ENCODE peak calls at places on chromosomes 5 and 9, in ten cellular contexts. One of them, this sample, is unnamed.

GRCh38 chr5:177507596-177508216 is 1.9 kb downstream of the DOK3 start:
- DNase-seq in uterus: no peak
- DNase-seq in breast epithelium: no peak
- DNase-seq in gastrocnemius medialis: no peak
- DNase-seq in IMR-90: no peak
- DNase-seq in stomach: no peak
- DNase-seq in A549: no peak
- DNase-seq in ovary: no peak
- DNase-seq in body of pancreas: no peak
- DNase-seq in suprapubic skin: no peak
- DNase-seq in this sample: no peak

GRCh38 chr9:111483419-111483861 is 743 bp downstream of the ECPAS start:
- DNase-seq in IMR-90: no peak
- DNase-seq in ovary: peak
- DNase-seq in A549: no peak
- DNase-seq in suprapubic skin: no peak
- DNase-seq in gastrocnemius medialis: peak
- DNase-seq in stomach: no peak
- DNase-seq in uterus: no peak
- DNase-seq in breast epithelium: no peak
- DNase-seq in body of pancreas: no peak
- DNase-seq in this sample: no peak

GRCh38 chr9:123358181-123358894 is 2.3 kb downstream of the CRB2 start:
- DNase-seq in breast epithelium: no peak
- DNase-seq in suprapubic skin: no peak
- DNase-seq in stomach: no peak
- DNase-seq in ovary: no peak
- DNase-seq in IMR-90: no peak
- DNase-seq in uterus: no peak
- DNase-seq in gastrocnemius medialis: no peak
- DNase-seq in body of pancreas: no peak
- DNase-seq in A549: no peak
- DNase-seq in this sample: no peak

GRCh38 chr9:21871256-21871975 is 69.0 kb downstream of the MTAP start:
- DNase-seq in stomach: no peak
- DNase-seq in gastrocnemius medialis: no peak
- DNase-seq in A549: no peak
- DNase-seq in uterus: no peak
- DNase-seq in ovary: no peak
- DNase-seq in suprapubic skin: no peak
- DNase-seq in body of pancreas: no peak
- DNase-seq in IMR-90: no peak
- DNase-seq in breast epithelium: no peak
- DNase-seq in this sample: no peak

GRCh38 chr5:176639981-176640380 is 7.3 kb upstream of the TSPAN17 start:
- DNase-seq in body of pancreas: peak
- DNase-seq in stomach: no peak
- DNase-seq in IMR-90: no peak
- DNase-seq in gastrocnemius medialis: peak
- DNase-seq in ovary: no peak
- DNase-seq in suprapubic skin: no peak
- DNase-seq in breast epithelium: no peak
- DNase-seq in uterus: no peak
- DNase-seq in A549: no peak
- DNase-seq in this sample: no peak

GRCh38 chr5:148820778-148821395 is 5.5 kb upstream of the ADRB2 start:
- DNase-seq in body of pancreas: peak
- DNase-seq in breast epithelium: no peak
- DNase-seq in suprapubic skin: no peak
- DNase-seq in ovary: no peak
- DNase-seq in stomach: no peak
- DNase-seq in A549: peak
- DNase-seq in gastrocnemius medialis: no peak
- DNase-seq in uterus: no peak
- DNase-seq in IMR-90: peak
- DNase-seq in this sample: no peak

GRCh38 chr9:99126312-99126711 is 21.4 kb downstream of the TGFBR1 start:
- DNase-seq in gastrocnemius medialis: no peak
- DNase-seq in A549: no peak
- DNase-seq in ovary: no peak
- DNase-seq in uterus: no peak
- DNase-seq in breast epithelium: no peak
- DNase-seq in IMR-90: peak
- DNase-seq in suprapubic skin: no peak
- DNase-seq in body of pancreas: no peak
- DNase-seq in stomach: no peak
- DNase-seq in this sample: no peak

GRCh38 chr5:96785719-96786118 is 22.0 kb downstream of the ERAP1 start:
- DNase-seq in A549: no peak
- DNase-seq in gastrocnemius medialis: no peak
- DNase-seq in suprapubic skin: no peak
- DNase-seq in body of pancreas: no peak
- DNase-seq in IMR-90: no peak
- DNase-seq in breast epithelium: no peak
- DNase-seq in ovary: no peak
- DNase-seq in uterus: no peak
- DNase-seq in stomach: no peak
- DNase-seq in this sample: no peak

GRCh38 chr9:133584559-133585476 is 24.4 kb downstream of the FAM163B start:
- DNase-seq in body of pancreas: no peak
- DNase-seq in breast epithelium: no peak
- DNase-seq in gastrocnemius medialis: no peak
- DNase-seq in uterus: no peak
- DNase-seq in IMR-90: no peak
- DNase-seq in A549: no peak
- DNase-seq in stomach: no peak
- DNase-seq in ovary: no peak
- DNase-seq in suprapubic skin: no peak
- DNase-seq in this sample: no peak

GRCh38 chr9:134769084-134769455 is 111.5 kb upstream of the FCN2 start:
- DNase-seq in uterus: no peak
- DNase-seq in IMR-90: no peak
- DNase-seq in body of pancreas: no peak
- DNase-seq in A549: no peak
- DNase-seq in ovary: no peak
- DNase-seq in breast epithelium: no peak
- DNase-seq in stomach: no peak
- DNase-seq in suprapubic skin: no peak
- DNase-seq in gastrocnemius medialis: no peak
- DNase-seq in this sample: no peak

GRCh38 chr9:134768332-134769083 is 112.1 kb upstream of the FCN2 start:
- DNase-seq in A549: no peak
- DNase-seq in stomach: no peak
- DNase-seq in uterus: peak
- DNase-seq in gastrocnemius medialis: no peak
- DNase-seq in body of pancreas: peak
- DNase-seq in suprapubic skin: no peak
- DNase-seq in breast epithelium: no peak
- DNase-seq in IMR-90: no peak
- DNase-seq in ovary: no peak
- DNase-seq in this sample: no peak

GRCh38 chr9:134772331-134772730 is 108.3 kb upstream of the FCN2 start:
- DNase-seq in suprapubic skin: no peak
- DNase-seq in IMR-90: no peak
- DNase-seq in breast epithelium: no peak
- DNase-seq in body of pancreas: no peak
- DNase-seq in stomach: no peak
- DNase-seq in uterus: no peak
- DNase-seq in ovary: no peak
- DNase-seq in A549: no peak
- DNase-seq in gastrocnemius medialis: no peak
- DNase-seq in this sample: no peak

GRCh38 chr9:134773842-134774241 is 106.8 kb upstream of the FCN2 start:
- DNase-seq in body of pancreas: no peak
- DNase-seq in gastrocnemius medialis: no peak
- DNase-seq in breast epithelium: no peak
- DNase-seq in A549: no peak
- DNase-seq in suprapubic skin: no peak
- DNase-seq in uterus: no peak
- DNase-seq in IMR-90: no peak
- DNase-seq in stomach: no peak
- DNase-seq in ovary: no peak
- DNase-seq in this sample: no peak

DNA sequence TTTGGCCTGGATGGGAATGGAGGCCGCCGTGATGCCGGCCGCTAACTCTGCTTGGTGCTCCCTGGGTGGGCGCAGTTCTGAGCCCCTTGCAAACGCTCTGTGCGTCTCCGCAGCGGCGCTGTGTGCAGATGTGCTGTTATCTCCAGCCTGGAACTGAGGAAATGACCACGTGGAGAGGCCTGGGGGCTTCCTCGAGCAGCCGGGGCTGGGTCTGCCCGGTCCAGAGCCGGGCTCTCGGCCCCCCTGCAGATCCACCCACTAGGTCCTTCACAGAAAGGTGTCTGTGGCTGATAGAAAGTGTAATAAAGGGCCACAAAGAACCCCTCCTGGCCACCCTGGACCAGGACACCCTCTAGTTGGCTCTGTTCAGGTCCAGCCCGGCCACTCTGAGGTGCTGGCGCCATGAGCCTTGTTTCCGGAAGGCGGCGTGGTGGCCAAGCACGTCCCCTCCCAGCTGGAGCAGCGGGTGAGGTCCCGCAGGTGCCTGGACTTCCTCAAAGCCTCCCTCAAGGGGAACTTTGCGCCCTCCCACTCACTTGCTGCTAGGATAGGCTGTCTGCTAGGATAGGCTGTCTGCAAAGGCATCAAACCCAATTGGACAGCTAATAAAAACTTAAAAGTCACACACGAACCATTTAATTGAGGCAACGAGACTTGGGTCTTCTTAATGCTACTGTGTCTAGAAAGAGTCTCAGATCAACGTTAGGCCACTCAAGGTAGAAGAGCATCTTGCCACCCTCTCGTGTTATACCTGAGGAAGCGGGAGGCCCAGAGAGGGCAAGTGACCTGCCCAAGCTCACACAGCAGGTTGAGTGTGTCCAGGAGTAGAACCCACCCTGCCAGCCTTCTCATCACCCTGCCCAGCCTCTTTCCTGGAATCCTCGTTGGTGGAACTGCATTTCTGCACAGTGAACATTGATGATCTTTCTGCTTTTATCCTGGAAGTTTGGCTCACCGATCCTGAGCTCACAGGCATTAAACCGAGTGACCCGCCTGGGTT is 109.3 kb upstream of the FCN2 start:
- DNase-seq in gastrocnemius medialis: no peak
- DNase-seq in breast epithelium: no peak
- DNase-seq in uterus: no peak
- DNase-seq in suprapubic skin: no peak
- DNase-seq in ovary: no peak
- DNase-seq in body of pancreas: no peak
- DNase-seq in A549: no peak
- DNase-seq in IMR-90: no peak
- DNase-seq in stomach: no peak
- DNase-seq in this sample: no peak
- TF ChIP-seq POLR2A in gastrocnemius medialis: no peak
- TF ChIP-seq POLR2A in breast epithelium: no peak
- TF ChIP-seq POLR2A in uterus: no peak
- TF ChIP-seq POLR2A in suprapubic skin: no peak
- TF ChIP-seq POLR2A in ovary: no peak
- TF ChIP-seq POLR2A in body of pancreas: no peak
- TF ChIP-seq POLR2A in A549: no peak
- TF ChIP-seq POLR2A in IMR-90: no peak
- TF ChIP-seq POLR2A in stomach: no peak
- TF ChIP-seq POLR2A in this sample: no peak

GRCh38 chr9:100819980-100820379 is 208.5 kb upstream of the PLPPR1 start:
- DNase-seq in A549: no peak
- DNase-seq in body of pancreas: no peak
- DNase-seq in gastrocnemius medialis: no peak
- DNase-seq in ovary: no peak
- DNase-seq in uterus: no peak
- DNase-seq in suprapubic skin: no peak
- DNase-seq in IMR-90: no peak
- DNase-seq in breast epithelium: no peak
- DNase-seq in stomach: no peak
- DNase-seq in this sample: no peak
- TF ChIP-seq CTCF in A549: no peak
- TF ChIP-seq CTCF in body of pancreas: no peak
- TF ChIP-seq CTCF in gastrocnemius medialis: no peak
- TF ChIP-seq CTCF in ovary: no peak
- TF ChIP-seq CTCF in uterus: no peak
- TF ChIP-seq CTCF in suprapubic skin: no peak
- TF ChIP-seq CTCF in IMR-90: no peak
- TF ChIP-seq CTCF in breast epithelium: no peak
- TF ChIP-seq CTCF in stomach: no peak
- TF ChIP-seq CTCF in this sample: no peak

DNA sequence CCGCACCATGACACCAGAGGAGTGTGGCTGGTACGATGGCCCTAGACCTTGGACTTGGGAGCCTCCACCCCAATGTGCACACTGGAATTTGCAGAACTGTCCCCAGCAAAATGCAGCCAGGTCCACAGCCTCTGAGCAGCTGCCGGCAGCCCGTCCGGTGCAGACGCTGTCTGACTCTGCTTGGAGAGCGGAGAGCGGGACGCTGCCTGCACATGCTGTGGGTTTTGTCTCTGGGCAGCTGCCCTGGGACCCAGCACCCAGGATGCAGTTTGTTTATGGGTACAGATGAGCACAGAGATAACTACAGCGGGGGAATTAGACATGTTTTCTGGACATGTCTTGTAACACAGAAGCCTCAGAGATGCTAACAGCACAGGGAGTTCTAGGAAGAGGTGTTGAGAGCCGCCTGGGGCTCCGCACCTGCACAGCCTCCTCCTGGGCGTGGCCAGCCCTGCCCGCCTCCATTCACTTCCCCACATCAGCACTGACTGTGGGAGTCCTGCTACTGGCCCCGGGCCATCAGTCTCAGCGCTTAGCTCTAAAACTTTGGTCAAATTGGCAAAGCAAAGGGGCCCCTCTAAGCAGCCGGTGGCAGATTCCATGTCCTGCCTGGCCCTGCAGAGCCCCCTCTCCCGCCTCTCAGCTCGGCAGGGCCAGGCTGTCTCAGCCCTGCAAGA is 159.6 kb downstream of the IRX2 start:
- DNase-seq in gastrocnemius medialis: no peak
- DNase-seq in ovary: no peak
- DNase-seq in uterus: no peak
- DNase-seq in body of pancreas: no peak
- DNase-seq in breast epithelium: no peak
- DNase-seq in A549: no peak
- DNase-seq in IMR-90: no peak
- DNase-seq in stomach: no peak
- DNase-seq in suprapubic skin: no peak
- DNase-seq in this sample: no peak
- TF ChIP-seq POLR2A in gastrocnemius medialis: no peak
- TF ChIP-seq POLR2A in ovary: no peak
- TF ChIP-seq POLR2A in uterus: no peak
- TF ChIP-seq POLR2A in body of pancreas: no peak
- TF ChIP-seq POLR2A in breast epithelium: no peak
- TF ChIP-seq POLR2A in A549: no peak
- TF ChIP-seq POLR2A in IMR-90: no peak
- TF ChIP-seq POLR2A in stomach: no peak
- TF ChIP-seq POLR2A in suprapubic skin: no peak
- TF ChIP-seq POLR2A in this sample: no peak

DNA sequence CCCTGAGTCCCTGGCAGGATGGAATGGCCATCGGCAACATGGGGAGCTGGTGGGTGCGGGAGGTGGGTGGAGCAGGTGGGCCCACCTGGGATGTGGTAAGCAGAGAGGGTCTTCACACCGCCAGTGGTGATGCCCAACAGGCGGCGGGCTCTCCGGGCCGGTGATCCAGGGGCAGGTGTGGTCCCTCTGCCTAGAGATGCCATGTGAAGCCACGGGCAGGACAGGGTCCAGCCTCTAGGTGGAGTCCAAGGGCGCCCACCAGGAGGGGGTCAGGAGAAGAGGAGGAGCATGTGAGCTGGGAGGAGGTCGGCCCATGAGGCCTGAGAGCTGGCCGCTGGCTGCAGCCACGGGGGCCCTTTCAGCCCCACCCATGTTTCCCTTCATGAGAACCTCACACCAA is 221.1 kb downstream of the FANCC start:
- DNase-seq in ovary: no peak
- DNase-seq in stomach: no peak
- DNase-seq in suprapubic skin: no peak
- DNase-seq in gastrocnemius medialis: no peak
- DNase-seq in IMR-90: no peak
- DNase-seq in body of pancreas: no peak
- DNase-seq in breast epithelium: no peak
- DNase-seq in uterus: no peak
- DNase-seq in A549: no peak
- DNase-seq in this sample: no peak
- TF ChIP-seq CTCF in ovary: no peak
- TF ChIP-seq CTCF in stomach: no peak
- TF ChIP-seq CTCF in suprapubic skin: no peak
- TF ChIP-seq CTCF in gastrocnemius medialis: no peak
- TF ChIP-seq CTCF in IMR-90: no peak
- TF ChIP-seq CTCF in body of pancreas: no peak
- TF ChIP-seq CTCF in breast epithelium: no peak
- TF ChIP-seq CTCF in uterus: no peak
- TF ChIP-seq CTCF in A549: no peak
- TF ChIP-seq CTCF in this sample: no peak